ENCODE peak calls at places on chromosomes 6 and 20, in seven cellular contexts. U is endothelial cell of umbilical vein, H is OCI-LY7, A is left ventricle myocardium inferior, M is uterus, N is A549, O is SK-N-SH. B is an unnamed sample. For H3K4me1 and H3K9me3, the result is how much of the 10 kb centered on the place peaks cover.

GRCh38 chr6:37531026-37531425 is 31.3 kb upstream of the CCDC167 start:
- DNase-seq in H (no peak), A (no peak), O (no peak), N (no peak), M (no peak), U (no peak), B (no peak)

GRCh38 chr6:6969761-6970223 is 138.0 kb upstream of the RREB1 start:
- DNase-seq in H (no peak), A (no peak), N (no peak), U (no peak), O (no peak), M (no peak), B (no peak)

GRCh38 chr6:111832833-111833418 is 40.3 kb downstream of the FYN start:
- DNase-seq in U (no peak), A (no peak), M (no peak), N (no peak), O (no peak), H (no peak), B (no peak)

GRCh38 chr6:17714879-17715860 is 8.4 kb upstream of the NUP153 start:
- DNase-seq in U (peak), M (peak), H (no peak), O (no peak), A (no peak), N (peak), B (no peak)

GRCh38 chr20:48750941-48751620 is 76.7 kb downstream of the PREX1 start:
- DNase-seq in N (no peak), H (peak), U (peak), M (peak), A (peak), O (peak), B (peak)

GRCh38 chr6:147127587-147127986 is 76.6 kb upstream of the STXBP5 start:
- DNase-seq in A (no peak), O (no peak), U (no peak), M (no peak), N (no peak), H (no peak), B (no peak)

GRCh38 chr6:31881136-31881859 is 2.5 kb upstream of the SLC44A4 start:
- DNase-seq in A (no peak), M (no peak), U (no peak), O (no peak), N (no peak), H (no peak), B (no peak)

GRCh38 chr6:20688710-20689500 is 154.6 kb downstream of the CDKAL1 start:
- DNase-seq in M (no peak), H (no peak), A (no peak), O (no peak), N (no peak), U (no peak), B (no peak)

GRCh38 chr20:16580127-16580526 is 6.9 kb upstream of the KIF16B start:
- DNase-seq in O (peak), M (no peak), U (no peak), N (no peak), A (no peak), H (no peak), B (peak)

GRCh38 chr6:30185846-30186484 is 22.6 kb downstream of the TRIM15 start:
- DNase-seq in H (no peak), O (no peak), N (no peak), U (no peak), M (no peak), A (no peak), B (no peak)

GRCh38 chr20:38338849-38339520 is 7.3 kb upstream of the LBP start:
- DNase-seq in A (no peak), U (no peak), O (no peak), H (no peak), N (no peak), M (no peak), B (no peak)

GRCh38 chr6:6622557-6622956 is 34.0 kb downstream of the LY86 start:
- DNase-seq in M (no peak), U (no peak), H (no peak), N (no peak), A (no peak), O (no peak), B (no peak)

GRCh38 chr6:26185802-26186201 is 98.6 kb downstream of the HFE start:
- DNase-seq in N (no peak), A (no peak), U (no peak), O (no peak), M (no peak), H (no peak), B (no peak)

GRCh38 chr20:13288357-13288756 is 67.3 kb downstream of the ISM1 start:
- DNase-seq in U (no peak), M (no peak), O (peak), H (no peak), A (no peak), N (no peak), B (no peak)

GRCh38 chr6:1987640-1988039 is 257.8 kb downstream of the GMDS start:
- DNase-seq in H (no peak), A (no peak), O (no peak), M (no peak), N (no peak), U (peak), B (no peak)

GRCh38 chr6:107115695-107116327 is 496 bp upstream of the BEND3 start:
- DNase-seq in M (no peak), H (no peak), U (peak), O (peak), A (no peak), N (peak), B (no peak)

DNA sequence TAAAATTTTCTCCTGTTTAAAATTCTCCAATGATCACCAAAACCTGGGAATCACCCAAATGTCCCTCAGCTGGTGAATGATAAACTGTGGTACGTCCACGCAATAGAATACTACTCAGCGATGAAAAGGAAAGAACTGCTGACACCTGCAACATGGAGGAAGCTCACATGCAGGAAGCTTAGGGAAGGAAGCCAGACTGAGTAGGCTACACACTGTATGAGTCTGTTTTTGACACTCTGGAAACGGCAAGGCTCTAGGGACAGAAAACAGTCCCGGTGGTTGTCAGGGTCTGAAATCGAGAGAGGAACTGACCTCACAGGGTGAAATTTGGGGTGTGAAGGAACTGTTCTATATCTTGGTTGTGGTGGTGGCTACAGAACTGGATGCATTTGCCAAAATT is 25.2 kb upstream of the TLDC2 start:
- DNase-seq in O (no peak), A (no peak), H (no peak), N (no peak), U (no peak), M (no peak), B (no peak)
- H3K4me1 ChIP-seq in O (under half), A (half or more), H (half or more), N (under half), U (under half), M (under half), B (under half)

GRCh38 chr6:131381694-131382093 is 191.3 kb upstream of the ARG1 start:
- DNase-seq in O (no peak), N (no peak), A (no peak), H (no peak), M (no peak), U (no peak), B (no peak)
- H3K9me3 ChIP-seq in O (under half), N (under half), A (under half), H (under half), M (under half), U (under half), B (under half)

DNA sequence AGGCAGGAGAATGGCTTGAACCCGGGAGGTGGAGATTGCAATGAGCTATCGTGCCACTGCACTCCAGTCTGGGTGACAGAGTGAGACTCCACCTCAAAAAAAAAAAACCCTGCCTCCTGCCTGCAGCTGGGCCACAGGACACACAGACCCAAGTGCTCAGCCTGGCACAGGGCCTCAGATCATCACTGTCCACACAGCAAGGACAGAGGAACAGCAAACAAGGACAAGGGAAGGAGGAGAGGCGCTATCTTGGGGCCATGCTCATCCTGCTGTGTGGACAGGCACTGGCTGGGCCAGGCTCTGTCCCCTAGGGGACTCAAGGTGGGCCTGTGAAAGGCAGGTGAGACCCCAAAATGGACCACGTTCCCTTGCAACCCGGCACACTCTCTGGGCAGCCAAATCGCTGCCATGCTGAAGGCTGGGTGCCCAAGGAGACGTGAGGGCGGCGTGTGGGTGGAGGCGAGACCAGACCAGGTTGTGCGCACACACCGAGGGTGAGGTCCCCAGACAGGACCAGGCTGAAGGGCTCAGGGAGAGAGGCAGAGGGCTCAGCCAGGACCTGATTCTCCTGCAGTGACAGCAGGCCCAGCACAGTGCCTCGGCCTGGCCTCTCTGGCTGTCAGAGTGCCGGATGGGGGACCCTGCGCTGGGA is 9.1 kb downstream of the UCKL1 start:
- DNase-seq in O (no peak), H (no peak), A (peak), M (no peak), U (no peak), N (no peak), B (peak)
- H3K4me1 ChIP-seq in O (under half), H (under half), A (half or more), M (under half), U (under half), N (under half), B (half or more)

DNA sequence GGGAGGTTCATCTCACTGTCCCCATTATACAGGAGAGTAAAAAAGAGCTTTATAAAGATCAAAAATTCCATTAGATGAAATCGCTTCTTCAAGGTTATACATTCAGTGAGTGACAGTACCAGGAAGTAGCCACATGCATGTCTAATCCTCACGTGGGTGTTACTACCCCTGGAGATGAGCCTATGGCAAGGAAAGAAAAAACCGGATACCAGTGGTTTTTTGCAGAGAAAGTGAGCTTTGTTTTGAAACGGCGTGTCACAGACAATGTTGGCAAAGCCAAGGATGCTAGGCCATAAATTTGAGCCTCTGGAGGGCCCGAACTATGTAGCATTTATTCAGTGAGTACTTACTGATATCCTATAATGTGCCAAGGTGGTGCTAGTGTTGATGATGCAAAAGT is 214.9 kb upstream of the RIN2 start:
- DNase-seq in M (no peak), U (no peak), N (no peak), O (no peak), H (no peak), A (no peak), B (no peak)
- H3K9me3 ChIP-seq in M (under half), U (under half), N (under half), O (under half), H (under half), A (under half), B (under half)

DNA sequence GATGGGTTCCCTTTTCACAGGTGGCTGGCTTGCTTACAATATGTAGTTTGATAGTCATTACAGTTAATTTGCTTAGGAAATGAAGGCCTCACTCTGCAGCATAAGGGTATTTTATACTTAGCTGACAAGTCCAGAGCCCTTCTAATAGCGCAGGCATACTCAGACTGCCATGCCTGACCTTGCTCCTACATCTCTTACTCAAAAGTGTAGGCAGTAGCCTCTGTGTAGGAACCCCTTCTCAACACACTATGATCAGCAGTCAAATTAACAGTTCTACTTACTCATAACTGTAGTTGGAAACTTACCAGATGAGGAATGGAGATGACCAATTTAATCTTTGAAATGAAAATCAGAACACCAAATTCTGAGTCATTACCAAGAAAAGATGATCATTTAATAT is 373.5 kb downstream of the TBC1D32 start:
- DNase-seq in M (no peak), N (no peak), O (no peak), U (no peak), H (no peak), A (no peak), B (no peak)
- H3K4me1 ChIP-seq in M (under half), N (under half), O (under half), U (under half), H (under half), A (under half), B (under half)

B was measured in psoas muscle.